ENCODE peak calls at places on chromosomes 16 and 17, in nine cellular contexts. A is astrocyte of the cerebellum, R is A549, H is heart left ventricle, E is esophagus squamous epithelium, Z is dorsolateral prefrontal cortex, U is OCI-LY7, N is Caco-2, M is AG09309. T is an unnamed sample.

GRCh38 chr17:8552582-8553320 is 77.8 kb downstream of the MYH10 start:
- DNase-seq in A (no peak), R (no peak), H (no peak), E (no peak), Z (no peak), U (no peak), N (no peak), M (peak; percentile 14), T (peak; percentile 19)

GRCh38 chr16:53219795-53220194 is 165.0 kb downstream of the CHD9 start:
- DNase-seq in A (no peak), R (peak; percentile 27), H (no peak), E (no peak), Z (no peak), U (no peak), N (no peak), M (no peak), T (no peak)

GRCh38 chr16:4344659-4345438 is 6.3 kb downstream of the PAM16 start:
- DNase-seq in A (no peak), R (peak; percentile 44), H (no peak), E (no peak), Z (peak; percentile 76), U (no peak), N (no peak), M (no peak), T (no peak)

GRCh38 chr16:56931253-56931768 is 631 bp upstream of the HERPUD1 start:
- DNase-seq in A (no peak), R (no peak), H (no peak), E (peak; percentile 60), Z (no peak), U (peak; percentile 93), N (peak; percentile 69), M (no peak), T (no peak)

GRCh38 chr16:88798772-88799455 is 4.7 kb upstream of the CDT1 start:
- DNase-seq in A (no peak), R (peak; percentile 45), H (no peak), E (no peak), Z (no peak), U (peak; percentile 83), N (no peak), M (no peak), T (no peak)

GRCh38 chr17:64133546-64134215 is 3.7 kb upstream of the ERN1 start:
- DNase-seq in A (peak; percentile 60), R (peak; percentile 82), H (no peak), E (no peak), Z (no peak), U (peak; percentile 87), N (peak; percentile 62), M (no peak), T (no peak)

GRCh38 chr17:82645516-82645915 is 2.7 kb downstream of the WDR45B start:
- DNase-seq in A (no peak), R (no peak), H (no peak), E (no peak), Z (no peak), U (no peak), N (no peak), M (no peak), T (no peak)

GRCh38 chr17:82797061-82797460 is 42.8 kb downstream of the ZNF750 start:
- DNase-seq in A (no peak), R (no peak), H (no peak), E (no peak), Z (no peak), U (no peak), N (no peak), M (no peak), T (no peak)

GRCh38 chr16:17784073-17784472 is 313.3 kb upstream of the XYLT1 start:
- DNase-seq in A (peak; percentile 75), R (peak; percentile 7), H (no peak), E (no peak), Z (no peak), U (peak; percentile 3), N (no peak), M (no peak), T (no peak)

GRCh38 chr17:82960419-82961271 is 118.8 kb upstream of the METRNL start:
- DNase-seq in A (no peak), R (no peak), H (no peak), E (no peak), Z (peak; percentile 37), U (no peak), N (peak; percentile 31), M (no peak), T (no peak)

GRCh38 chr16:20393801-20394637 is 10.5 kb downstream of the PDILT start:
- DNase-seq in A (no peak), R (no peak), H (no peak), E (no peak), Z (no peak), U (no peak), N (no peak), M (no peak), T (no peak)

GRCh38 chr16:12800751-12801308 is 2.9 kb downstream of the CPPED1 start:
- DNase-seq in A (no peak), R (no peak), H (no peak), E (no peak), Z (no peak), U (no peak), N (no peak), M (no peak), T (no peak)

GRCh38 chr16:84829168-84829965 is 9.6 kb downstream of the CRISPLD2 start:
- DNase-seq in A (peak; percentile 96), R (no peak), H (no peak), E (no peak), Z (no peak), U (no peak), N (no peak), M (peak; percentile 71), T (peak; percentile 90)

GRCh38 chr16:17476414-17477259 is 5.9 kb upstream of the XYLT1 start:
- DNase-seq in A (peak; percentile 63), R (peak; percentile 53), H (no peak), E (no peak), Z (no peak), U (peak; percentile 77), N (peak; percentile 72), M (no peak), T (no peak)

GRCh38 chr17:50209472-50210248 is 8.2 kb upstream of the COL1A1 start:
- DNase-seq in A (peak; percentile 95), R (no peak), H (peak; percentile 93), E (no peak), Z (no peak), U (no peak), N (peak; percentile 90), M (peak; percentile 100), T (peak; percentile 100)

GRCh38 chr16:87806608-87807546 is 41.1 kb upstream of the KLHDC4 start:
- DNase-seq in A (no peak), R (peak; percentile 85), H (no peak), E (peak; percentile 28), Z (peak; percentile 62), U (peak; percentile 95), N (peak; percentile 78), M (peak; percentile 76), T (peak; percentile 64)

GRCh38 chr17:12046786-12047185 is 26.1 kb downstream of the MAP2K4 start:
- DNase-seq in A (no peak), R (no peak), H (no peak), E (no peak), Z (no peak), U (no peak), N (no peak), M (no peak), T (no peak)

GRCh38 chr17:4199818-4200402 is 56.9 kb downstream of the CYB5D2 start:
- DNase-seq in A (peak; percentile 36), R (peak; percentile 59), H (no peak), E (no peak), Z (no peak), U (peak; percentile 75), N (no peak), M (no peak), T (no peak)

GRCh38 chr17:35890774-35891155 is 10.6 kb upstream of the CCL5 start:
- DNase-seq in A (no peak), R (no peak), H (no peak), E (no peak), Z (no peak), U (no peak), N (no peak), M (no peak), T (no peak)

GRCh38 chr16:56424791-56425438 is 430 bp downstream of the AMFR start:
- DNase-seq in A (no peak), R (no peak), H (peak; percentile 70), E (no peak), Z (peak; percentile 59), U (no peak), N (no peak), M (no peak), T (no peak)

GRCh38 chr17:38717139-38717745 is 12.2 kb downstream of the MLLT6 start:
- DNase-seq in A (no peak), R (no peak), H (no peak), E (no peak), Z (no peak), U (no peak), N (no peak), M (no peak), T (no peak)
- H3K4me3 ChIP-seq in A (no peak overlapping the region), R (no peak overlapping the region), H (no peak overlapping the region), E (no peak overlapping the region), Z (no peak overlapping the region), U (no peak overlapping the region), N (no peak overlapping the region), M (no peak overlapping the region), T (no peak overlapping the region)

GRCh38 chr16:64715624-64716023 is 406.2 kb downstream of the CDH11 start:
- DNase-seq in A (no peak), R (peak; percentile 2), H (no peak), E (no peak), Z (no peak), U (no peak), N (no peak), M (no peak), T (no peak)
- H3K4me3 ChIP-seq in A (no peak overlapping the region), R (no peak overlapping the region), H (no peak overlapping the region), E (no peak overlapping the region), Z (no peak overlapping the region), U (no peak overlapping the region), N (no peak overlapping the region), M (no peak overlapping the region), T (no peak overlapping the region)

DNA sequence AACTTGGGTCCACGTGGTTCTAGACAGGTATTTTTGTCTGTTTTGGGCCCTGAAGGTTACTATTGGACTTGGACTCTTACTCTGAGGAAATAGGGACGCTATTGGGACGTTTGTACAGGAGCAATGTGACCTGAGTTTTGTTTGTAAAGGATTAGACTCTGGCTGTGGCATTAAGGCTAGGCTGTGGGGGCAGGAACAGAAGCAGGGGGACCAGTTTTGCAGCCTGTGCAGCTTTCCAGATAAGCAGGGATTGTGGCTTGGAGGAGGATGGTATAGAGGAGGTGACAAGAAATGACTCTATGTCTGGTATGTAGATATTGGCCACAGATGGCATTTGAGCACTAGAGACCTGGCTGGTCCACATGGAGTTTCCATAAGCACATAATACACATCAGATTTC is 12.8 kb downstream of the NOD2 start:
- DNase-seq in A (no peak), R (no peak), H (no peak), E (no peak), Z (no peak), U (no peak), N (peak; percentile 80), M (no peak), T (no peak)
- H3K4me3 ChIP-seq in A (no peak overlapping the region), R (no peak overlapping the region), H (no peak overlapping the region), E (no peak overlapping the region), Z (no peak overlapping the region), U (no peak overlapping the region), N (no peak overlapping the region), M (no peak overlapping the region), T (no peak overlapping the region)

DNA sequence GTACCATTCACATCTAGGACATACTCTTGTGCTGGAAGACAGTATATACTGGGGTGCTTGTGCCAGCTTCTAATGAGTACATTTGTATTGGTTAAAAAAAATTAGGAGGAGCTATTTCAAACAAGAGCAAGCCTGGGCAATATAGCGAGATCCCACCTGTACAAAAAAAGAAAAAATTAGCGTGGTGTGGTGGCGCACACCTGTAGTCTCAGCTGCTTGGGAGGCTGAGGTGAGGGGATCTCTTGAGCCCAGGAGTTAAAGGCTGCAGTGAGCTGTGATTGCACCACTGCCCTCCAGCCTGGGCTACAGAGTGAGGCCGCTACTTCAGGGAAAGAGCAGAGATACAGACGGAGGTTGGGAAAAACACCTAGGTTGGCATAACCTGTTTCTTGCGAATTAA is 1.2 kb downstream of the MRTFB start:
- DNase-seq in A (no peak), R (no peak), H (no peak), E (no peak), Z (no peak), U (no peak), N (no peak), M (no peak), T (no peak)
- H3K4me3 ChIP-seq in A (peak overlapping the region; percentile 80), R (peak overlapping the region; percentile 88), H (no peak overlapping the region), E (peak overlapping the region; percentile 79), Z (peak overlapping the region; percentile 89), U (peak overlapping the region; percentile 99), N (peak overlapping the region; percentile 68), M (no peak overlapping the region), T (peak overlapping the region; percentile 64)